ENCODE peak calls at places on chromosome 3, in four cellular contexts. One of them, this sample, is unnamed.

GRCh38 chr3:17078885-17079465 is 194.2 kb downstream of the PLCL2 start:
- DNase-seq in SK-N-SH: no peak
- DNase-seq in K562: no peak
- DNase-seq in GM12878: no peak
- DNase-seq in this sample: no peak

GRCh38 chr3:187264051-187264450 is 27.5 kb downstream of the MASP1 start:
- DNase-seq in SK-N-SH: no peak
- DNase-seq in K562: no peak
- DNase-seq in GM12878: no peak
- DNase-seq in this sample: peak; percentile 72

GRCh38 chr3:68878322-68878721 is 54.0 kb downstream of the TAFA4 start:
- DNase-seq in K562: peak; percentile 6
- DNase-seq in SK-N-SH: peak; percentile 5
- DNase-seq in GM12878: no peak
- DNase-seq in this sample: peak; percentile 16

GRCh38 chr3:69882560-69882959 is 117.0 kb upstream of the SAMMSON start:
- DNase-seq in GM12878: no peak
- DNase-seq in K562: no peak
- DNase-seq in SK-N-SH: no peak
- DNase-seq in this sample: no peak

GRCh38 chr3:25818335-25818734 is 28.4 kb downstream of the OXSM start:
- DNase-seq in K562: no peak
- DNase-seq in SK-N-SH: no peak
- DNase-seq in GM12878: no peak
- DNase-seq in this sample: no peak

GRCh38 chr3:196440696-196441095 is 8.5 kb upstream of the UBXN7 start:
- DNase-seq in GM12878: peak; percentile 62
- DNase-seq in K562: no peak
- DNase-seq in SK-N-SH: no peak
- DNase-seq in this sample: no peak

GRCh38 chr3:121592856-121593702 is at the start of gene FBXO40:
- DNase-seq in K562: peak; percentile 11
- DNase-seq in GM12878: no peak
- DNase-seq in SK-N-SH: no peak
- DNase-seq in this sample: no peak

GRCh38 chr3:128517648-128518047 is 24.6 kb upstream of the GATA2 start:
- DNase-seq in K562: no peak
- DNase-seq in GM12878: no peak
- DNase-seq in SK-N-SH: no peak
- DNase-seq in this sample: no peak

GRCh38 chr3:119627461-119627860 is 29.8 kb downstream of the PLA1A start:
- DNase-seq in GM12878: peak; percentile 34
- DNase-seq in K562: no peak
- DNase-seq in SK-N-SH: no peak
- DNase-seq in this sample: no peak

GRCh38 chr3:196336319-196337145 is 1.7 kb downstream of the TM4SF19 start:
- DNase-seq in SK-N-SH: no peak
- DNase-seq in GM12878: no peak
- DNase-seq in K562: peak; percentile 73
- DNase-seq in this sample: no peak

GRCh38 chr3:130491431-130491830 is 25.5 kb upstream of the COL6A6 start:
- DNase-seq in SK-N-SH: no peak
- DNase-seq in GM12878: no peak
- DNase-seq in K562: no peak
- DNase-seq in this sample: no peak

GRCh38 chr3:15063238-15063637 is 1.9 kb downstream of the MRPS25 start:
- DNase-seq in K562: no peak
- DNase-seq in SK-N-SH: peak; percentile 29
- DNase-seq in GM12878: no peak
- DNase-seq in this sample: no peak

GRCh38 chr3:20060924-20061323 is 20.7 kb downstream of the KAT2B start:
- DNase-seq in K562: no peak
- DNase-seq in SK-N-SH: no peak
- DNase-seq in GM12878: no peak
- DNase-seq in this sample: no peak

GRCh38 chr3:197392961-197393360 is 94.5 kb upstream of the DLG1 start:
- DNase-seq in SK-N-SH: peak; percentile 4
- DNase-seq in GM12878: no peak
- DNase-seq in K562: no peak
- DNase-seq in this sample: no peak

GRCh38 chr3:187318819-187319616 is 27.5 kb upstream of the MASP1 start:
- DNase-seq in SK-N-SH: peak; percentile 49
- DNase-seq in K562: peak; percentile 65
- DNase-seq in GM12878: no peak
- DNase-seq in this sample: peak; percentile 35

GRCh38 chr3:122700193-122700592 is 19.6 kb downstream of the PARP14 start:
- DNase-seq in K562: no peak
- DNase-seq in SK-N-SH: no peak
- DNase-seq in GM12878: no peak
- DNase-seq in this sample: no peak

GRCh38 chr3:139534992-139535879 is 4.3 kb downstream of the RBP1 start:
- DNase-seq in SK-N-SH: peak; percentile 77
- DNase-seq in K562: peak; percentile 54
- DNase-seq in GM12878: no peak
- DNase-seq in this sample: peak; percentile 44

GRCh38 chr3:134449277-134449676 is 36.5 kb downstream of the ANAPC13 start:
- DNase-seq in K562: peak; percentile 12
- DNase-seq in GM12878: no peak
- DNase-seq in SK-N-SH: peak; percentile 29
- DNase-seq in this sample: peak; percentile 56

GRCh38 chr3:5389057-5389456 is 201.6 kb downstream of the EDEM1 start:
- DNase-seq in K562: no peak
- DNase-seq in SK-N-SH: no peak
- DNase-seq in GM12878: no peak
- DNase-seq in this sample: peak; percentile 2

GRCh38 chr3:11603628-11604027 is 40.1 kb downstream of the VGLL4 start:
- DNase-seq in GM12878: no peak
- DNase-seq in K562: no peak
- DNase-seq in SK-N-SH: no peak
- DNase-seq in this sample: no peak

GRCh38 chr3:82610236-82610635 is 848.8 kb upstream of the GBE1 start:
- DNase-seq in GM12878: no peak
- DNase-seq in SK-N-SH: no peak
- DNase-seq in K562: no peak
- DNase-seq in this sample: no peak

GRCh38 chr3:72724070-72724469 is 124.2 kb downstream of the SHQ1 start:
- DNase-seq in GM12878: no peak
- DNase-seq in SK-N-SH: no peak
- DNase-seq in K562: no peak
- DNase-seq in this sample: no peak

GRCh38 chr3:111128884-111129283 is 57.3 kb downstream of the NECTIN3 start:
- DNase-seq in SK-N-SH: no peak
- DNase-seq in GM12878: no peak
- DNase-seq in K562: no peak
- DNase-seq in this sample: no peak

GRCh38 chr3:11118181-11118682 is 36.1 kb upstream of the HRH1 start:
- DNase-seq in K562: no peak
- DNase-seq in SK-N-SH: no peak
- DNase-seq in GM12878: no peak
- DNase-seq in this sample: no peak

GRCh38 chr3:136994772-136995516 is 37.2 kb downstream of the IL20RB start:
- DNase-seq in GM12878: no peak
- DNase-seq in SK-N-SH: peak; percentile 32
- DNase-seq in K562: no peak
- DNase-seq in this sample: no peak

DNA sequence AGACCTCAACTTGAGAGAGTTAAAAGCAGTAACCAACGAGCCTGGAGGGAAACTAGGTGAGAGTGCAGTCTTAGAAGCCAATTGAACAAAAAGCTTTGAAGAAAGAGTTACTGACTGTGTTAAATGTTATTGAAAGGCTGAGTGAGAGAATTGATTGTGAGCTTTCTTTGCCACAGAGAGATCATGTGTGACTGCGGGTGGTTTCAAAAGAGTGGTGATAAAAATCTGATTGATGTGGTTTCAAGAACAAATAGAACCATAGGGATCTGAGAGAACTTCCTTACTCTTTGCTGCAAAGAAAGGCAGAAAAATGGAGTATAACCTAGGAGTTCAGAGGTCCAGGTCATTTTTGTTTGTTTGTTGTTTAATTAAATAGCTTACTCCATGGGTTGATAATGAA is 759.9 kb upstream of the ALCAM start:
- DNase-seq in K562: no peak
- DNase-seq in GM12878: no peak
- DNase-seq in SK-N-SH: no peak
- DNase-seq in this sample: peak; percentile 53
- TF ChIP-seq NFIC in K562: no peak
- TF ChIP-seq NFIC in GM12878: no peak
- TF ChIP-seq NFIC in SK-N-SH: no peak
- TF ChIP-seq NFIC in this sample: peak; percentile 32

DNA sequence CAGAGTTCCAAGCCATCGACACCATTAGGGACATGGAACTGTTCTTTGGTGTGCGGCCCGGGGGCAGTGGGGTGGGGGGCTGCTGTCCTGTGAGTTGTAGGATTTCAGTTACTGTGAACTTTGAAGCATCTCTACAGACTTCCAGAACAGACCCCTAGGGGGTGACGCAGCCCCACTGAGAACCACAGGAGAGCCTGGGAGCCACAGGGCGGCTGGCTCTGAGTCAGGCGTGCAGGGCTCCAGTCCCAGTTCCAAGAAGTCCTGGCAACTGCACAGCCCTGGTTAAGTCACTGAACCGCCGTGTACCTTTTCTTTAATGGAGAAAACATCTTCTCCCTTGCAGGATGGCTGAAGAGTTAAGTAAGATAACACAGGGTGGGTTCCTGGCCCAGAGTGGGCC is 23.5 kb upstream of the LRTM1 start:
- DNase-seq in SK-N-SH: peak; percentile 63
- DNase-seq in GM12878: no peak
- DNase-seq in K562: peak; percentile 23
- DNase-seq in this sample: peak; percentile 3
- TF ChIP-seq NFIC in SK-N-SH: peak; percentile 56
- TF ChIP-seq NFIC in GM12878: no peak
- TF ChIP-seq NFIC in K562: no peak
- TF ChIP-seq NFIC in this sample: no peak

GRCh38 chr3:49804141-49805041 is 1.3 kb downstream of the INKA1 start:
- DNase-seq in GM12878: no peak
- DNase-seq in SK-N-SH: no peak
- DNase-seq in K562: no peak
- DNase-seq in this sample: no peak

GRCh38 chr3:49805367-49805782 is 2.3 kb downstream of the INKA1 start:
- DNase-seq in SK-N-SH: peak; percentile 55
- DNase-seq in GM12878: no peak
- DNase-seq in K562: no peak
- DNase-seq in this sample: no peak

GRCh38 chr3:49807427-49808114 is 4.5 kb downstream of the INKA1 start:
- DNase-seq in K562: peak; percentile 36
- DNase-seq in SK-N-SH: peak; percentile 55
- DNase-seq in GM12878: no peak
- DNase-seq in this sample: no peak

GRCh38 chr3:49806838-49807237 is 3.8 kb downstream of the INKA1 start:
- DNase-seq in GM12878: no peak
- DNase-seq in SK-N-SH: no peak
- DNase-seq in K562: no peak
- DNase-seq in this sample: no peak

GRCh38 chr3:49805884-49806701 is 3.0 kb downstream of the INKA1 start:
- DNase-seq in SK-N-SH: peak; percentile 67
- DNase-seq in GM12878: no peak
- DNase-seq in K562: peak; percentile 84
- DNase-seq in this sample: no peak
- TF ChIP-seq NFIC in SK-N-SH: no peak
- TF ChIP-seq NFIC in GM12878: no peak
- TF ChIP-seq NFIC in K562: peak; percentile 48
- TF ChIP-seq NFIC in this sample: no peak

GRCh38 chr3:126883241-126883640 is 99.7 kb upstream of the PLXNA1 start:
- DNase-seq in SK-N-SH: no peak
- DNase-seq in K562: no peak
- DNase-seq in GM12878: no peak
- DNase-seq in this sample: no peak
- TF ChIP-seq NFIC in SK-N-SH: no peak
- TF ChIP-seq NFIC in K562: no peak
- TF ChIP-seq NFIC in GM12878: no peak
- TF ChIP-seq NFIC in this sample: no peak

DNA sequence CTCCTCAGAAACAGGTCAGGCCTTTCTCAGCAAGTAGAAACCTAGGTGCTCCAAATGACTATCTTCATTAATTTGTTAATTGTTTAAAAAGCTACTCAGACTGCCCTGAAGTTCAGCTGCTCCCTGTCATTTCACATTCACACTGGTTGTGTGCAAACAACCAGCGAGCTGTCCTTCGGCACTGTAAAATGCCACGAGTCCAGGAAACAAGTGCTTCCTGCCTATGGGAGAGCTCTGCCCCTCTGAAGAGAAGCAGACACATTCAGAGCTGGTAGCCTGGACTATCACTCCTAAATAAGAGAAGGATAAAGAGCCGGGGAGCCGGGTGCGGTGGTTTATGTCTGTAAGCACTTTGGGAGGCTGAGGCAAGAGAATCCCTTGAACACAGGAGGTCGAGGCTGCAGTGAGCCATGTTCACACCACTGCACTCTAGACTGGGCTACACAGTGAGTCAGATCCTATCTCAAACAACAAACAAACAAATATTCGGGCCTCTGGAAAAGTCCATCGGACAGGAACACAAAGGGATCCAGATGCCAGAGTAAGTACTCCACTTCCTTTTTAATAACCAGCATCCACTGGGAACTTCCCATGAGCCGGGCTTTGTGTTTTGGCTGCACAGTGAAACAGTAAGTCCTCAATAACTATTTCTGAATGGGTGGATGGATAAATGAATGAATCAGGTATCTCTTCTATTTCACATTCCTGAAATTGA is 114.4 kb upstream of the WNT5A start:
- DNase-seq in GM12878: no peak
- DNase-seq in K562: no peak
- DNase-seq in SK-N-SH: no peak
- DNase-seq in this sample: no peak
- TF ChIP-seq NFIC in GM12878: no peak
- TF ChIP-seq NFIC in K562: no peak
- TF ChIP-seq NFIC in SK-N-SH: no peak
- TF ChIP-seq NFIC in this sample: no peak

DNA sequence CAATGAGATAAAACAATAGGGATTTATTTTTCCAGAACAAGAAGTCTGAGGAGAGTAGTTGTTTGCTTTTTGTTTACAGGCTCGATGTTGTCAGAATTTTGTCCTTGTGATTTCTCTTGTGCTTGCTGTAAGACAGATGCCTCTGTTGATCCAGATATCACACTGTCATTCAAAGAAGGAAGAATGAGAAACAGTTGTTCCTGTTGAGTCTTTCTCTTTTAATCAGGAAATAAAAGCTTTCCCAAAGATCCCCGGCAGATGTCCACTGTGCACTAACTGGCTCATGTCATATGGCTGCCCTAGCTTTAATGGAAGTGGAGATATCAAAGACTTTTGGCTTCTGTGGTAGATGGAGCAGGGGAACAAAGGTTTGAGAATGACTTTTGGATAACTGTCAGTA is 6.8 kb downstream of the SERPINI1 start:
- DNase-seq in GM12878: no peak
- DNase-seq in K562: no peak
- DNase-seq in SK-N-SH: peak; percentile 5
- DNase-seq in this sample: no peak
- TF ChIP-seq NFIC in GM12878: no peak
- TF ChIP-seq NFIC in K562: no peak
- TF ChIP-seq NFIC in SK-N-SH: no peak
- TF ChIP-seq NFIC in this sample: no peak